ENCODE peak calls at places on chromosomes 7 and 10, in ten cellular contexts. One of them, this sample, is unnamed.

GRCh38 chr7:25260862-25261454 is 32.7 kb upstream of the NPVF start:
- DNase-seq in Calu3: peak; percentile 17
- DNase-seq in cardiac fibroblast: peak; percentile 67
- DNase-seq in RWPE1: peak; percentile 15
- DNase-seq in DND-41: peak; percentile 51
- DNase-seq in heart right ventricle: no peak
- DNase-seq in AG09319: no peak
- DNase-seq in GM13977: no peak
- DNase-seq in heart left ventricle: no peak
- DNase-seq in thoracic aorta: no peak
- DNase-seq in this sample: peak; percentile 58

GRCh38 chr10:126421745-126422144 is 33.5 kb upstream of the ADAM12 start:
- DNase-seq in Calu3: no peak
- DNase-seq in cardiac fibroblast: peak; percentile 99
- DNase-seq in RWPE1: no peak
- DNase-seq in DND-41: no peak
- DNase-seq in heart right ventricle: peak; percentile 17
- DNase-seq in AG09319: peak; percentile 95
- DNase-seq in GM13977: no peak
- DNase-seq in heart left ventricle: no peak
- DNase-seq in thoracic aorta: no peak
- DNase-seq in this sample: peak; percentile 99

GRCh38 chr7:157668221-157668883 is 331.5 kb downstream of the DNAJB6 start:
- DNase-seq in Calu3: no peak
- DNase-seq in cardiac fibroblast: no peak
- DNase-seq in RWPE1: no peak
- DNase-seq in DND-41: peak; percentile 92
- DNase-seq in heart right ventricle: no peak
- DNase-seq in AG09319: no peak
- DNase-seq in GM13977: no peak
- DNase-seq in heart left ventricle: no peak
- DNase-seq in thoracic aorta: no peak
- DNase-seq in this sample: no peak

GRCh38 chr10:30765022-30765610 is 135.6 kb upstream of the LYZL2 start:
- DNase-seq in Calu3: no peak
- DNase-seq in cardiac fibroblast: no peak
- DNase-seq in RWPE1: no peak
- DNase-seq in DND-41: no peak
- DNase-seq in heart right ventricle: no peak
- DNase-seq in AG09319: no peak
- DNase-seq in GM13977: no peak
- DNase-seq in heart left ventricle: no peak
- DNase-seq in thoracic aorta: no peak
- DNase-seq in this sample: no peak

GRCh38 chr7:45888185-45888992 is at the start of gene IGFBP1:
- DNase-seq in Calu3: peak; percentile 68
- DNase-seq in cardiac fibroblast: no peak
- DNase-seq in RWPE1: no peak
- DNase-seq in DND-41: no peak
- DNase-seq in heart right ventricle: no peak
- DNase-seq in AG09319: no peak
- DNase-seq in GM13977: no peak
- DNase-seq in heart left ventricle: no peak
- DNase-seq in thoracic aorta: no peak
- DNase-seq in this sample: peak; percentile 13

GRCh38 chr7:39306028-39306570 is 260.1 kb upstream of the YAE1 start:
- DNase-seq in Calu3: no peak
- DNase-seq in cardiac fibroblast: no peak
- DNase-seq in RWPE1: no peak
- DNase-seq in DND-41: no peak
- DNase-seq in heart right ventricle: no peak
- DNase-seq in AG09319: no peak
- DNase-seq in GM13977: no peak
- DNase-seq in heart left ventricle: no peak
- DNase-seq in thoracic aorta: no peak
- DNase-seq in this sample: no peak

GRCh38 chr7:36943591-36944430 is 219.5 kb upstream of the AOAH start:
- DNase-seq in Calu3: no peak
- DNase-seq in cardiac fibroblast: no peak
- DNase-seq in RWPE1: no peak
- DNase-seq in DND-41: no peak
- DNase-seq in heart right ventricle: no peak
- DNase-seq in AG09319: no peak
- DNase-seq in GM13977: no peak
- DNase-seq in heart left ventricle: no peak
- DNase-seq in thoracic aorta: no peak
- DNase-seq in this sample: no peak

GRCh38 chr10:49602380-49603023 is 7.6 kb upstream of the SLC18A3 start:
- DNase-seq in Calu3: no peak
- DNase-seq in cardiac fibroblast: no peak
- DNase-seq in RWPE1: no peak
- DNase-seq in DND-41: no peak
- DNase-seq in heart right ventricle: no peak
- DNase-seq in AG09319: no peak
- DNase-seq in GM13977: no peak
- DNase-seq in heart left ventricle: no peak
- DNase-seq in thoracic aorta: no peak
- DNase-seq in this sample: no peak

GRCh38 chr10:30747633-30748032 is 118.1 kb upstream of the LYZL2 start:
- DNase-seq in Calu3: no peak
- DNase-seq in cardiac fibroblast: peak; percentile 53
- DNase-seq in RWPE1: no peak
- DNase-seq in DND-41: no peak
- DNase-seq in heart right ventricle: no peak
- DNase-seq in AG09319: no peak
- DNase-seq in GM13977: no peak
- DNase-seq in heart left ventricle: no peak
- DNase-seq in thoracic aorta: no peak
- DNase-seq in this sample: peak; percentile 51

GRCh38 chr10:130495116-130495862 is 359.1 kb downstream of the GLRX3 start:
- DNase-seq in Calu3: no peak
- DNase-seq in cardiac fibroblast: no peak
- DNase-seq in RWPE1: no peak
- DNase-seq in DND-41: no peak
- DNase-seq in heart right ventricle: no peak
- DNase-seq in AG09319: no peak
- DNase-seq in GM13977: no peak
- DNase-seq in heart left ventricle: peak; percentile 16
- DNase-seq in thoracic aorta: no peak
- DNase-seq in this sample: no peak

GRCh38 chr10:128774979-128775378 is 648.8 kb upstream of the MKI67 start:
- DNase-seq in Calu3: no peak
- DNase-seq in cardiac fibroblast: no peak
- DNase-seq in RWPE1: no peak
- DNase-seq in DND-41: no peak
- DNase-seq in heart right ventricle: no peak
- DNase-seq in AG09319: no peak
- DNase-seq in GM13977: no peak
- DNase-seq in heart left ventricle: no peak
- DNase-seq in thoracic aorta: no peak
- DNase-seq in this sample: no peak

DNA sequence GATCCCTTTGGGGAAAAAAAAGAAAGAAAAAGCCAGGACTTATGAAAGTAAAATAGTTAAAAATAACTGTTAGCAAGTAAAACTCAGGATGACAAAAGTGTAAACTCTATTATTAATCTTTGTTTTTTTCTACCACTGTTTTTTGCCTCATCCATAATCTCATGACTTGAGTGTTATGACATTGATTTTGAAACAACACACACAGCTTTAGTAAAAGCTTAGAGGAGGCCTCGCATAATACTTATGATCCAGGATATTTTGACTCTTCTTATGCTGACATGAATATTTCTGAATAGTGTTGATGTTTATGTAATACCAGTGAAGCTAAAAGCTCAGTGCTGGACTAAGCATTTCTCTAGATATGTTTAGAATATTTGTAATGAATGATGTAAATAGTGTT is 10.5 kb downstream of the KAT6B start:
- DNase-seq in Calu3: no peak
- DNase-seq in cardiac fibroblast: no peak
- DNase-seq in RWPE1: no peak
- DNase-seq in DND-41: no peak
- DNase-seq in heart right ventricle: no peak
- DNase-seq in AG09319: no peak
- DNase-seq in GM13977: no peak
- DNase-seq in heart left ventricle: no peak
- DNase-seq in thoracic aorta: no peak
- DNase-seq in this sample: no peak
- TF ChIP-seq CTCF in Calu3: no peak
- TF ChIP-seq CTCF in cardiac fibroblast: no peak
- TF ChIP-seq CTCF in RWPE1: no peak
- TF ChIP-seq CTCF in DND-41: no peak
- TF ChIP-seq CTCF in heart right ventricle: no peak
- TF ChIP-seq CTCF in AG09319: no peak
- TF ChIP-seq CTCF in GM13977: no peak
- TF ChIP-seq CTCF in heart left ventricle: no peak
- TF ChIP-seq CTCF in thoracic aorta: no peak
- TF ChIP-seq CTCF in this sample: no peak

DNA sequence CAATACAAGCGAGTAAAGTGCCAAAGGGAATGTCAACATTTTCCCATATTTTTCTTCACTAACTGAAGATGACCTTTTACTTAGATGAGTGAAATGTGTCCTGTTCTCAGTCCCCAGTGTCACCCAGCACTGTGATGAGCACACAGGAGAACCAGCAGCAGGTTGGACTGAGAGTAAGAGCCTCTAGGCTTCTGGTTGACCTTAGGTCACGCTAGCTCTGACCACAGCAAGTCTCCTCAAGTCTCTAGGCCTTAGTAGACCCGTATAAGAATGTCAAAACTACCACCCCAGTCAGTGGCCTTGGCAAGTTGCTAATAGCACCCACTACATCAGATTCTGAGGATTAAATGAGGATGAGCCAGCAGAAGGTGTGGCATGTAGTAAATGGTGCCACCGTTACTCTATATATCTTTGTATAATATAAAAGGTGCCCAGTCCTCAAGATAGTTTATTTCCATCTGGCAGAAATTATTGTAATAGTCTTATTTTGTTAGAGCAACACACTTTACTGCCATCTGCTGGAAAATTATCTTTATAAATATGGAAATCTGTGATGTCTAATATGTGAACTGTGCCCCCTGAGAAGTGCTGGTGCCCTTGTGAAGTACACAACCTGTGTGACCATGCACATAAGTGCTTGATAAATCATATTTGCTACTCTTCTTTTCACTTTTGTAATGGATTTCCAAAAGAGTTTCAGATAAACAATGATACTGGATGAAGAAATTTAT is 75.7 kb downstream of the SPAG6 start:
- DNase-seq in Calu3: no peak
- DNase-seq in cardiac fibroblast: peak; percentile 61
- DNase-seq in RWPE1: no peak
- DNase-seq in DND-41: no peak
- DNase-seq in heart right ventricle: no peak
- DNase-seq in AG09319: no peak
- DNase-seq in GM13977: no peak
- DNase-seq in heart left ventricle: no peak
- DNase-seq in thoracic aorta: no peak
- DNase-seq in this sample: no peak
- TF ChIP-seq CTCF in Calu3: no peak
- TF ChIP-seq CTCF in cardiac fibroblast: no peak
- TF ChIP-seq CTCF in RWPE1: no peak
- TF ChIP-seq CTCF in DND-41: peak; percentile 30
- TF ChIP-seq CTCF in heart right ventricle: peak; percentile 39
- TF ChIP-seq CTCF in AG09319: no peak
- TF ChIP-seq CTCF in GM13977: peak; percentile 18
- TF ChIP-seq CTCF in heart left ventricle: peak; percentile 16
- TF ChIP-seq CTCF in thoracic aorta: no peak
- TF ChIP-seq CTCF in this sample: no peak

DNA sequence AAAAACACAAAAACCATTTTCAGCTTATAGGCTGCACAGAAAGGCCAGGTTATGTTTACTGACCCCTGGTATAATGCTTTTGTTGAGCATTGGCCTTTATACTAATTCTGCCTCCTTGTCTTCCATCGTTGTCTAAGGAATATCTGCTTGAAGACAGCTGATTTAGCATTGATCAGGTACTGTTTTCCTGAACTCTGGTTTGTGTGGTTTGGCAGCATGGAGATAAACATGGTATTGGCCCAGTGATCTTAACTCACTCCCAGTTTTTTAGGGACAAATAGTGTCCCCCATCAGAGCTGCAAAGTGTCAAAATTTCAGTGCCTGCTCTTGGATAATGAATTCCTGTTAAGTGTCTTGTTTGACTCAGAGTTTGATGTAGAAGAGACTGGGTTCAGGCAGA is 100.8 kb downstream of the SND1 start:
- DNase-seq in Calu3: no peak
- DNase-seq in cardiac fibroblast: no peak
- DNase-seq in RWPE1: no peak
- DNase-seq in DND-41: no peak
- DNase-seq in heart right ventricle: no peak
- DNase-seq in AG09319: no peak
- DNase-seq in GM13977: no peak
- DNase-seq in heart left ventricle: no peak
- DNase-seq in thoracic aorta: no peak
- DNase-seq in this sample: no peak
- TF ChIP-seq CTCF in Calu3: no peak
- TF ChIP-seq CTCF in cardiac fibroblast: no peak
- TF ChIP-seq CTCF in RWPE1: no peak
- TF ChIP-seq CTCF in DND-41: no peak
- TF ChIP-seq CTCF in heart right ventricle: no peak
- TF ChIP-seq CTCF in AG09319: no peak
- TF ChIP-seq CTCF in GM13977: no peak
- TF ChIP-seq CTCF in heart left ventricle: no peak
- TF ChIP-seq CTCF in thoracic aorta: no peak
- TF ChIP-seq CTCF in this sample: no peak

GRCh38 chr10:8325417-8325980 is 271.0 kb downstream of the GATA3 start:
- DNase-seq in Calu3: no peak
- DNase-seq in cardiac fibroblast: no peak
- DNase-seq in RWPE1: no peak
- DNase-seq in DND-41: no peak
- DNase-seq in heart right ventricle: no peak
- DNase-seq in AG09319: no peak
- DNase-seq in GM13977: no peak
- DNase-seq in heart left ventricle: no peak
- DNase-seq in thoracic aorta: no peak
- DNase-seq in this sample: no peak

GRCh38 chr10:8323443-8324054 is 269.1 kb downstream of the GATA3 start:
- DNase-seq in Calu3: no peak
- DNase-seq in cardiac fibroblast: peak; percentile 45
- DNase-seq in RWPE1: no peak
- DNase-seq in DND-41: no peak
- DNase-seq in heart right ventricle: no peak
- DNase-seq in AG09319: no peak
- DNase-seq in GM13977: no peak
- DNase-seq in heart left ventricle: no peak
- DNase-seq in thoracic aorta: no peak
- DNase-seq in this sample: no peak

GRCh38 chr10:8331387-8331786 is 276.9 kb downstream of the GATA3 start:
- DNase-seq in Calu3: no peak
- DNase-seq in cardiac fibroblast: no peak
- DNase-seq in RWPE1: no peak
- DNase-seq in DND-41: peak; percentile 75
- DNase-seq in heart right ventricle: no peak
- DNase-seq in AG09319: no peak
- DNase-seq in GM13977: no peak
- DNase-seq in heart left ventricle: no peak
- DNase-seq in thoracic aorta: no peak
- DNase-seq in this sample: no peak

GRCh38 chr10:8325015-8325414 is 270.5 kb downstream of the GATA3 start:
- DNase-seq in Calu3: no peak
- DNase-seq in cardiac fibroblast: no peak
- DNase-seq in RWPE1: no peak
- DNase-seq in DND-41: no peak
- DNase-seq in heart right ventricle: no peak
- DNase-seq in AG09319: no peak
- DNase-seq in GM13977: no peak
- DNase-seq in heart left ventricle: no peak
- DNase-seq in thoracic aorta: no peak
- DNase-seq in this sample: no peak

GRCh38 chr10:8326702-8327423 is 272.4 kb downstream of the GATA3 start:
- DNase-seq in Calu3: no peak
- DNase-seq in cardiac fibroblast: no peak
- DNase-seq in RWPE1: no peak
- DNase-seq in DND-41: no peak
- DNase-seq in heart right ventricle: no peak
- DNase-seq in AG09319: no peak
- DNase-seq in GM13977: no peak
- DNase-seq in heart left ventricle: no peak
- DNase-seq in thoracic aorta: no peak
- DNase-seq in this sample: no peak
- TF ChIP-seq CTCF in Calu3: no peak
- TF ChIP-seq CTCF in cardiac fibroblast: no peak
- TF ChIP-seq CTCF in RWPE1: no peak
- TF ChIP-seq CTCF in DND-41: no peak
- TF ChIP-seq CTCF in heart right ventricle: no peak
- TF ChIP-seq CTCF in AG09319: no peak
- TF ChIP-seq CTCF in GM13977: no peak
- TF ChIP-seq CTCF in heart left ventricle: no peak
- TF ChIP-seq CTCF in thoracic aorta: no peak
- TF ChIP-seq CTCF in this sample: no peak